ENCODE peak calls at places on chromosomes 12 and 14, in four cellular contexts. G, H, B and N are unnamed samples.

GRCh38 chr14:71400821-71401447 is 493.7 kb downstream of the PCNX1 start:
- DNase-seq in G (no peak), H (no peak), B (no peak), N (no peak)

GRCh38 chr12:118874698-118875548 is 106.4 kb upstream of the SRRM4 start:
- DNase-seq in G (no peak), H (no peak), B (no peak), N (no peak)

GRCh38 chr12:51188359-51189051 is 15.6 kb upstream of the TFCP2 start:
- DNase-seq in G (no peak), H (no peak), B (no peak), N (no peak)

GRCh38 chr12:56461235-56462159 is 6.9 kb upstream of the SPRYD4 start:
- DNase-seq in G (no peak), H (no peak), B (no peak), N (no peak)

GRCh38 chr12:5480218-5480952 is 48.5 kb downstream of the NTF3 start:
- DNase-seq in G (no peak), H (no peak), B (peak), N (no peak)

GRCh38 chr12:98916106-98916505 is 271.0 kb downstream of the APAF1 start:
- DNase-seq in G (no peak), H (no peak), B (no peak), N (no peak)

GRCh38 chr14:52907949-52908348 is 42.9 kb downstream of the FERMT2 start:
- DNase-seq in G (no peak), H (no peak), B (no peak), N (no peak)

GRCh38 chr12:88493651-88494050 is 86.6 kb downstream of the KITLG start:
- DNase-seq in G (no peak), H (no peak), B (no peak), N (no peak)

GRCh38 chr12:94805749-94806148 is 155.4 kb upstream of the TMCC3 start:
- DNase-seq in G (no peak), H (no peak), B (no peak), N (no peak)

GRCh38 chr12:100830003-100830795 is 35.6 kb downstream of the ANO4 start:
- DNase-seq in G (no peak), H (no peak), B (no peak), N (no peak)

GRCh38 chr14:90383731-90384542 is 12.9 kb upstream of the CALM1 start:
- DNase-seq in G (peak), H (peak), B (no peak), N (peak)

GRCh38 chr14:52272375-52272774 is 4.9 kb downstream of the PTGDR start:
- DNase-seq in G (no peak), H (no peak), B (peak), N (no peak)

GRCh38 chr14:77323571-77323970 is 2.7 kb downstream of the GSTZ1 start:
- DNase-seq in G (no peak), H (no peak), B (no peak), N (no peak)

GRCh38 chr12:53603804-53604203 is 22.4 kb downstream of the ATF7 start:
- DNase-seq in G (no peak), H (no peak), B (no peak), N (no peak)

GRCh38 chr14:84375235-84375634 is 1154.7 kb upstream of the FLRT2 start:
- DNase-seq in G (no peak), H (no peak), B (no peak), N (no peak)

GRCh38 chr14:22099942-22100763 is 426.5 kb upstream of the OR4E1 start:
- DNase-seq in G (no peak), H (peak), B (peak), N (no peak)

GRCh38 chr12:76698316-76698715 is 65.6 kb upstream of the ZDHHC17 start:
- DNase-seq in G (no peak), H (no peak), B (no peak), N (no peak)

GRCh38 chr12:31118831-31119530 is 45.3 kb downstream of the DDX11 start:
- DNase-seq in G (peak), H (no peak), B (no peak), N (no peak)

GRCh38 chr12:91202390-91202789 is 19.8 kb upstream of the DCN start:
- DNase-seq in G (no peak), H (no peak), B (no peak), N (no peak)

GRCh38 chr14:49692191-49692757 is 646 bp upstream of the KLHDC1 start:
- DNase-seq in G (no peak), H (no peak), B (no peak), N (no peak)

GRCh38 chr12:120314220-120314619 is 12.1 kb downstream of the SIRT4 start:
- DNase-seq in G (no peak), H (no peak), B (no peak), N (no peak)

GRCh38 chr14:102848830-102849521 is 71.7 kb downstream of the TRAF3 start:
- DNase-seq in G (no peak), H (peak), B (no peak), N (no peak)

GRCh38 chr14:33948143-33948962 is 2.5 kb downstream of the EGLN3 start:
- DNase-seq in G (no peak), H (no peak), B (no peak), N (no peak)

GRCh38 chr14:100634026-100634425 is 46.8 kb upstream of the BEGAIN start:
- DNase-seq in G (no peak), H (no peak), B (no peak), N (no peak)

GRCh38 chr14:91252901-91253794 is 8.6 kb upstream of the GPR68 start:
- DNase-seq in G (peak), H (peak), B (peak), N (peak)

GRCh38 chr12:7060353-7060954 is at the start of gene C1S:
- DNase-seq in G (no peak), H (peak), B (no peak), N (peak)

GRCh38 chr12:31790759-31791158 is 61.9 kb upstream of the AMN1 start:
- DNase-seq in G (no peak), H (no peak), B (no peak), N (no peak)

GRCh38 chr12:109462868-109463692 is 14.0 kb downstream of the KCTD10 start:
- DNase-seq in G (no peak), H (peak), B (no peak), N (peak)